ENCODE peak calls at places on chromosomes 2 and 18, in five cellular contexts. I, O, C, D and U are unnamed samples.

GRCh38 chr2:64453710-64454315 is at the start of gene LGALSL:
- DNase-seq in I (peak; percentile 87), O (peak; percentile 92), C (peak; percentile 94), D (peak; percentile 68), U (no peak)

GRCh38 chr2:100599566-100599965 is 36.8 kb downstream of the PDCL3 start:
- DNase-seq in I (no peak), O (no peak), C (no peak), D (no peak), U (no peak)

GRCh38 chr2:46909771-46910419 is 5.7 kb downstream of the MCFD2 start:
- DNase-seq in I (no peak), O (no peak), C (no peak), D (no peak), U (no peak)

GRCh38 chr2:15865923-15866322 is 74.4 kb upstream of the MYCN start:
- DNase-seq in I (no peak), O (no peak), C (no peak), D (no peak), U (no peak)

GRCh38 chr2:174529916-174530315 is 43.1 kb upstream of the GPR155 start:
- DNase-seq in I (no peak), O (no peak), C (no peak), D (no peak), U (no peak)

GRCh38 chr2:237894396-237894979 is 35.1 kb downstream of the RAMP1 start:
- DNase-seq in I (no peak), O (no peak), C (peak; percentile 55), D (no peak), U (no peak)

GRCh38 chr18:79599503-79599931 is 80.1 kb upstream of the CTDP1 start:
- DNase-seq in I (peak; percentile 38), O (no peak), C (peak; percentile 69), D (peak; percentile 10), U (no peak)

GRCh38 chr2:111068435-111069058 is 52.2 kb upstream of the BCL2L11 start:
- DNase-seq in I (peak; percentile 66), O (no peak), C (no peak), D (no peak), U (no peak)

GRCh38 chr2:60976271-60976670 is 41.2 kb upstream of the PEX13 start:
- DNase-seq in I (no peak), O (no peak), C (no peak), D (no peak), U (no peak)

GRCh38 chr2:208548689-208549088 is 142.1 kb downstream of the PTH2R start:
- DNase-seq in I (no peak), O (no peak), C (no peak), D (no peak), U (no peak)

GRCh38 chr2:10408649-10409579 is 39.2 kb downstream of the ODC1 start:
- DNase-seq in I (peak; percentile 84), O (peak; percentile 91), C (peak; percentile 94), D (peak; percentile 81), U (no peak)

GRCh38 chr2:8491296-8492048 is 190.4 kb upstream of the ID2 start:
- DNase-seq in I (no peak), O (no peak), C (no peak), D (peak; percentile 49), U (no peak)

DNA sequence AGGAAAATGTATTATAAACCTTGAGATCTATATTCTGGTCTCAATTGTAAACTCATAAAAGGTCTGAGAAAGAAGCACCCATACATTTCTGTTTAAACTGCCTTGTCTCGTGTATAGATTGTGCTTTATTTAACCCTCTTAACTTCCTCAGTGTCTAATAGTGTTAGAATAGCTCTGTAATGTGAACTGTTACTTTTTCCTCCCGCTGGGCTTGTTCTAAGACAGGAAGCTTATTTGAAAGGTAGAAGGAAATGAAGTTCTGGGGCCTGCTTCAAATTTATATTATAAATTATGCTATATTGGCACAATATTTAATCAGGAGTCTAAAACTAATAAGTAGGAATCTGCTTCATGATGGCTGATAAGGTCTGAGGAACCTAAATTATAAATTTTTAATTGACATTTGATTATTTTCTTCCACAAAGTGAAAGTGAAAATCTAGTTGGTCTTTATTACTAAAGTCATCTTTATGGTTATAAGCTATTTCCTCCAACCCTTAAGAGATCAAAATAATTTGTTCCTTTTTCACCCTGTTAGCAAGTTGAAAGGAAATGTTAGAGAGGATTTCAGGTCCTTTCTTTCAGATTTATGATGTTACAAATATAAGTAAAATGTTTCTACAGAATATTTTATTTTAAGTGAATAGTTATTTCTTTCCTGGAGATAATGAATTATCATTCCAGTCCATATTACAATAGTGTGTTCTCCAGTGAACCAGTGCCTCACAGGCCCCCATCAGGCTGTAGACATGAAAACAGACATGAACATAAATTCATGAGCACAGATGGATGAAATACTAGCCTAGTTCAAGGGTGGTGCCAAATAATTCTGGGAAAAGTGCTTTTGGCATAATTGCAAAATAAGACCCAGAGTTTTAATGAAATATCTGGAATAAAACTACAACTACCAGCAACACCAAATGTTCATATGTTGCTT is 7.9 kb downstream of the MFSD6 start:
- DNase-seq in I (no peak), O (no peak), C (no peak), D (no peak), U (no peak)
- H3K4me3 ChIP-seq in I (no peak overlapping the region), O (no peak overlapping the region), C (no peak overlapping the region), D (no peak overlapping the region), U (no peak overlapping the region)

GRCh38 chr18:58850784-58851469 is 13.8 kb upstream of the ZNF532 start:
- DNase-seq in I (no peak), O (no peak), C (no peak), D (no peak), U (no peak)

GRCh38 chr18:58847383-58848071 is 17.1 kb upstream of the ZNF532 start:
- DNase-seq in I (no peak), O (peak; percentile 91), C (no peak), D (no peak), U (no peak)

GRCh38 chr18:58852629-58853028 is 12.0 kb upstream of the ZNF532 start:
- DNase-seq in I (no peak), O (no peak), C (no peak), D (no peak), U (no peak)

GRCh38 chr18:58848685-58849084 is 16.0 kb upstream of the ZNF532 start:
- DNase-seq in I (no peak), O (no peak), C (no peak), D (no peak), U (no peak)

DNA sequence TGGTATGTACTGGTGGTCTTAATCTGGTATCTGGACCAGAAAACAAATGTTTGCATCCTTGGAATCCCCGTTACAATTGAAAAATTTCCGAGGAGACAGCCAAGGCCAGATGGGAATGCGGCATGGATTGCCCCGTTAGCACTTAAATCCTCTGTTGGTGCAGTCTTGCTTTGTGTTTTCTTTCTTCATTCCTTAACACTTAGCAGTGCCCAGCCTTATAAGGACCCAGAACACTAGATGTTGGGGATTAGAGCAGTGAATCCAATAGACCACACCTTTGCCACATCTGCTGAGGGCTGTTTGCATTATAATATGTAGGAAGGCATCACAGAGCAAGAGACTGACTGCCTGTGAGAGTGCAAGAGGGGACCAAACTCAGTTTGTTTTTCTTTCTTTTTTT is 12.8 kb upstream of the ZNF532 start:
- DNase-seq in I (no peak), O (no peak), C (no peak), D (no peak), U (no peak)
- H3K27ac ChIP-seq in I (no peak overlapping the region), O (no peak overlapping the region), C (no peak overlapping the region), D (no peak overlapping the region), U (no peak overlapping the region)

DNA sequence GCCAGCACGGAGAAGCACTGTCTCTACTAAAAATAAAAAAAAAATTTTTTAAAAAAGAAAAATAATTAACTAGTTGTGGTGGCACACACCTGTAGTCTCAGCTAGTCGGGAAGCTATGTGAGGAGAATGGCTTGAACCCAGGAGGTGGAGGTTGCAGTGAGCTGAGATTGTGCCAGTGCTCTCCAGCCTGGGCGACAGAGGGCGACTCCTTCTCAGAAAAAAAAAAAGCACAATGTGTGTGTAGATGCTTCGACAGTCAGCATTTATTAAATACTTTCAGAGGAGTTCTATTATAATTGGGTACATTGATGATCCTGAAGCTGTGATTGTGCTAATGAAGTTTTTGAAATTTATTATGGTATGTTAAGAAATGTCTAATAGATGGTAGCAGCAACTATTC is 46.5 kb downstream of the XIRP2 start:
- DNase-seq in I (no peak), O (no peak), C (no peak), D (no peak), U (no peak)
- TF ChIP-seq CTCF in I (no peak), O (no peak), C (no peak), D (no peak), U (no peak)

GRCh38 chr2:28563869-28564268 is 68.0 kb downstream of the PLB1 start:
- DNase-seq in I (no peak), O (no peak), C (no peak), D (no peak), U (no peak)

GRCh38 chr2:28557389-28558119 is 61.7 kb downstream of the PLB1 start:
- DNase-seq in I (no peak), O (no peak), C (no peak), D (no peak), U (no peak)

GRCh38 chr2:28558421-28558820 is 62.6 kb downstream of the PLB1 start:
- DNase-seq in I (no peak), O (no peak), C (no peak), D (no peak), U (no peak)

GRCh38 chr2:28556303-28556702 is 60.4 kb downstream of the PLB1 start:
- DNase-seq in I (no peak), O (no peak), C (no peak), D (no peak), U (no peak)

DNA sequence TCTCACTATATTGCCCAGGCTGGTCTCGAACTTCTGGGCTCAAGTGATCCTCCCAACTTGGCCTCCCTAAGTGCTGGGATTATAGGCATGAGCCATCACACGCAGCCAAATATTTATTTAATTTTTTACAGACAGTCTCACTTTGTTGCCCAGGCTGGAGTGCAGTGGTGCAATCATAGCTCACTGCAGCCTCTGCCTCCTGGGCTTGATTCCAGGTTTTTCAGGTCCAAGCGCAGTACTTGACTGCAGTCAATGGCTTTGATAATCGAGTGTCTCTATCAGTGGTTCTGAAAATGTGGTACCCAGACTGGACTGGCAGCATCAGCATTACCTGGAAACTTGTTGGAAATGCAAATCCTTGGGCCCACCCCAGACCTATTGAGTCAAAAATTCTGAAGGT is 63.1 kb downstream of the PLB1 start:
- DNase-seq in I (no peak), O (no peak), C (no peak), D (no peak), U (no peak)
- H3K4me3 ChIP-seq in I (no peak overlapping the region), O (no peak overlapping the region), C (no peak overlapping the region), D (no peak overlapping the region), U (no peak overlapping the region)

GRCh38 chr2:233331536-233331935 is 22.8 kb upstream of the DGKD start:
- DNase-seq in I (peak; percentile 24), O (no peak), C (peak; percentile 80), D (peak; percentile 46), U (no peak)
- H3K27ac ChIP-seq in I (peak overlapping the region; percentile 20), O (no peak overlapping the region), C (peak overlapping the region; percentile 94), D (no peak overlapping the region), U (no peak overlapping the region)

GRCh38 chr2:27814772-27815171 is 43.3 kb downstream of the MRPL33 start:
- DNase-seq in I (no peak), O (no peak), C (no peak), D (no peak), U (no peak)

GRCh38 chr2:27811768-27812167 is 40.2 kb downstream of the MRPL33 start:
- DNase-seq in I (no peak), O (no peak), C (no peak), D (no peak), U (no peak)

GRCh38 chr2:27815860-27816438 is 44.4 kb downstream of the MRPL33 start:
- DNase-seq in I (no peak), O (no peak), C (no peak), D (no peak), U (no peak)
- TF ChIP-seq CTCF in I (no peak), O (no peak), C (no peak), D (no peak), U (no peak)

GRCh38 chr2:202149155-202149762 is 76.2 kb downstream of the KIAA2012 start:
- DNase-seq in I (peak; percentile 14), O (peak; percentile 92), C (no peak), D (peak; percentile 78), U (no peak)
- H3K4me3 ChIP-seq in I (no peak overlapping the region), O (peak overlapping the region; percentile 22), C (no peak overlapping the region), D (peak overlapping the region; percentile 10), U (no peak overlapping the region)